ENCODE peak calls at places on chromosomes 2 and 18, in four cellular contexts. R is sigmoid colon, C is tibial artery, A is stomach. F is an unnamed sample.
A peak's percentile ranks its signal among the peaks of the same experiment; 100 is the strongest.

GRCh38 chr2:74751981-74752808 is 81.7 kb upstream of the HK2 start:
- DNase-seq in R (no peak), A (no peak), C (no peak), F (no peak)

GRCh38 chr2:218291934-218292699 is at the start of gene TMBIM1:
- DNase-seq in C (peak; percentile 91), R (peak; percentile 91), A (peak; percentile 88), F (peak; percentile 93)

GRCh38 chr2:200050921-200051620 is 95.7 kb downstream of the MAIP1 start:
- DNase-seq in A (no peak), C (no peak), R (no peak), F (no peak)

GRCh38 chr2:233822781-233823730 is 31.3 kb downstream of the HJURP start:
- DNase-seq in R (peak; percentile 54), A (peak; percentile 7), C (peak; percentile 50), F (no peak)

GRCh38 chr2:169005080-169005598 is 26.0 kb downstream of the ABCB11 start:
- DNase-seq in A (no peak), C (no peak), R (no peak), F (no peak)

GRCh38 chr2:86225581-86225980 is 26.3 kb downstream of the MRPL35 start:
- DNase-seq in C (peak; percentile 93), R (peak; percentile 92), A (no peak), F (peak; percentile 75)

GRCh38 chr2:202530038-202530437 is 104.7 kb upstream of the FAM117B start:
- DNase-seq in C (no peak), R (no peak), A (no peak), F (no peak)

GRCh38 chr2:178106053-178106452 is 6.2 kb upstream of the RBM45 start:
- DNase-seq in R (no peak), C (no peak), A (no peak), F (no peak)

GRCh38 chr2:22850310-22850709 is 534.7 kb upstream of the KLHL29 start:
- DNase-seq in C (no peak), A (no peak), R (no peak), F (no peak)

GRCh38 chr18:34639662-34640061 is 70.4 kb upstream of the DTNA start:
- DNase-seq in C (no peak), R (no peak), A (no peak), F (no peak)

GRCh38 chr2:16647992-16648617 is 17.5 kb downstream of the CYRIA start:
- DNase-seq in C (no peak), R (no peak), A (no peak), F (no peak)

GRCh38 chr18:73691118-73691517 is 456.5 kb downstream of the FBXO15 start:
- DNase-seq in R (no peak), A (no peak), C (no peak), F (no peak)

GRCh38 chr2:40034198-40034597 is 255.1 kb upstream of the THUMPD2 start:
- DNase-seq in A (no peak), C (no peak), R (no peak), F (no peak)

GRCh38 chr2:134718095-134718955 is 475 bp downstream of the TMEM163 start:
- DNase-seq in C (no peak), A (peak; percentile 45), R (no peak), F (peak; percentile 70)

GRCh38 chr2:207317358-207317984 is 151.7 kb upstream of the KLF7 start:
- DNase-seq in R (no peak), C (no peak), A (no peak), F (no peak)

GRCh38 chr2:194962254-194962653 is 694.8 kb upstream of the SLC39A10 start:
- DNase-seq in A (no peak), R (no peak), C (no peak), F (no peak)

GRCh38 chr2:118403658-118404451 is 315.6 kb downstream of the INSIG2 start:
- DNase-seq in A (no peak), R (no peak), C (no peak), F (no peak)

DNA sequence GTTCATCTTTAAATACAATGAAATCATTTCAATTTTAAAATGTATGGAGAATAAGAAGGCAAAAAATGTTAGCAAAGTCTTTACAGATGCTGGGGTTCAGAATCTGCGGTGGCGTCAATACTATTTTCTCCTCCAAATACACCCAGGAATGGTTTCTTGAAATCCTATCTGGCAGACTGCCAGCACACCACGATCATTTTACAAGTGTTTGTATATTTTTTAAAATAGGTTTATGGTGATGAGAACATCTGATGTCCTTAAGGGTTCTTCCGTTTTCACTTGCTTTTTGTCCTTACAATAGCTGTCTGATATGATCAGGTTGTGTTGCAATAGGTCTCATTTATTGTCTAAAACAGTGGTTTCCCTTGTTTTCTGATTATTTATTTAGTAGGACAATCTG is 89.6 kb downstream of the CMPK2 start:
- DNase-seq in R (no peak), A (no peak), C (no peak), F (no peak)
- TF ChIP-seq CTCF in R (no peak), A (no peak), C (no peak), F (no peak)

GRCh38 chr2:239195318-239195871 is 205.4 kb downstream of the HDAC4 start:
- DNase-seq in R (peak; percentile 61), C (no peak), A (peak; percentile 22), F (no peak)

GRCh38 chr2:239193426-239193825 is 207.4 kb downstream of the HDAC4 start:
- DNase-seq in R (peak; percentile 68), A (peak; percentile 16), C (peak; percentile 54), F (no peak)

GRCh38 chr2:239194731-239195317 is 206.0 kb downstream of the HDAC4 start:
- DNase-seq in C (peak; percentile 59), A (peak; percentile 23), R (peak; percentile 70), F (no peak)

GRCh38 chr2:239192975-239193374 is 207.8 kb downstream of the HDAC4 start:
- DNase-seq in C (peak; percentile 46), R (peak; percentile 38), A (no peak), F (no peak)

GRCh38 chr2:239193925-239194687 is 206.7 kb downstream of the HDAC4 start:
- DNase-seq in R (peak; percentile 64), C (peak; percentile 34), A (peak; percentile 8), F (no peak)
- TF ChIP-seq CTCF in R (no peak), C (no peak), A (no peak), F (no peak)

GRCh38 chr2:216664593-216665034 is 30.7 kb downstream of the IGFBP5 start:
- DNase-seq in C (no peak), R (no peak), A (peak; percentile 42), F (no peak)
- TF ChIP-seq CTCF in C (no peak), R (no peak), A (no peak), F (no peak)

GRCh38 chr2:48315847-48316194 is 214.1 kb upstream of the STON1 start:
- DNase-seq in R (no peak), C (no peak), A (no peak), F (peak; percentile 16)
- TF ChIP-seq CTCF in R (no peak), C (no peak), A (no peak), F (no peak)